ENCODE peak calls at places on chromosome 2, in seven cellular contexts. J, H, Z, L, K, U and F are unnamed samples. For H3K4me1, the result is how much of the 10 kb centered on the place peaks cover.

GRCh38 chr2:226836548-226836885 is 663 bp downstream of the RHBDD1 start:
- DNase-seq in Z (no peak), J (no peak), K (no peak), L (no peak), U (no peak), H (no peak), F (no peak)

GRCh38 chr2:172178035-172178434 is 75.3 kb upstream of the DLX2 start:
- DNase-seq in Z (no peak), J (no peak), K (no peak), U (no peak), H (no peak), L (no peak), F (no peak)

GRCh38 chr2:197085665-197086064 is 159.2 kb upstream of the PGAP1 start:
- DNase-seq in J (no peak), Z (no peak), K (no peak), H (no peak), L (no peak), U (no peak), F (no peak)

GRCh38 chr2:23404426-23404825 is 19.4 kb downstream of the KLHL29 start:
- DNase-seq in L (no peak), Z (no peak), H (no peak), U (peak), J (no peak), K (no peak), F (no peak)

GRCh38 chr2:72891091-72891818 is 4.0 kb downstream of the SPR start:
- DNase-seq in U (no peak), K (no peak), L (no peak), J (no peak), H (no peak), Z (no peak), F (no peak)

GRCh38 chr2:239396881-239397681 is 3.7 kb downstream of the HDAC4 start:
- DNase-seq in L (no peak), U (peak), K (no peak), J (no peak), Z (no peak), H (peak), F (no peak)

GRCh38 chr2:224009605-224010330 is 29.3 kb downstream of the SERPINE2 start:
- DNase-seq in H (no peak), J (no peak), K (no peak), Z (no peak), L (no peak), U (peak), F (no peak)

GRCh38 chr2:4499316-4499715 is 795.9 kb downstream of the DCDC2C start:
- DNase-seq in J (no peak), Z (no peak), H (no peak), L (no peak), U (no peak), K (no peak), F (no peak)

GRCh38 chr2:33292063-33292462 is 184.4 kb upstream of the RASGRP3 start:
- DNase-seq in Z (no peak), H (no peak), U (no peak), K (no peak), J (no peak), L (no peak), F (no peak)

GRCh38 chr2:225668606-225669266 is 269.2 kb downstream of the NYAP2 start:
- DNase-seq in Z (no peak), K (peak), J (no peak), H (no peak), U (peak), L (no peak), F (no peak)

GRCh38 chr2:102788880-102789250 is 27.0 kb downstream of the TMEM182 start:
- DNase-seq in H (no peak), K (peak), U (no peak), J (no peak), Z (peak), L (no peak), F (peak)

GRCh38 chr2:12005886-12006681 is 259.7 kb downstream of the LPIN1 start:
- DNase-seq in L (no peak), K (no peak), Z (no peak), H (no peak), U (no peak), J (no peak), F (no peak)

GRCh38 chr2:39636306-39636705 is 29.4 kb upstream of the TMEM178A start:
- DNase-seq in J (no peak), H (no peak), K (no peak), Z (no peak), L (no peak), U (no peak), F (no peak)

GRCh38 chr2:217653240-217653639 is 349.6 kb downstream of the TNS1 start:
- DNase-seq in K (no peak), Z (peak), H (peak), J (no peak), U (peak), L (peak), F (peak)

GRCh38 chr2:161369311-161369710 is 46.8 kb upstream of the TBR1 start:
- DNase-seq in J (no peak), U (no peak), Z (no peak), H (no peak), L (no peak), K (no peak), F (no peak)

GRCh38 chr2:224736227-224736626 is 20.1 kb upstream of the CCDC195 start:
- DNase-seq in H (no peak), K (no peak), L (no peak), J (no peak), Z (no peak), U (no peak), F (no peak)

GRCh38 chr2:232609607-232610006 is 23.8 kb upstream of the EFHD1 start:
- DNase-seq in Z (no peak), L (no peak), U (no peak), H (no peak), J (no peak), K (no peak), F (no peak)

GRCh38 chr2:216453955-216454614 is 41.8 kb downstream of the SMARCAL1 start:
- DNase-seq in Z (no peak), H (no peak), L (no peak), U (no peak), K (no peak), J (no peak), F (no peak)

GRCh38 chr2:180985771-180986395 is 5.5 kb downstream of the UBE2E3 start:
- DNase-seq in Z (no peak), J (no peak), U (no peak), K (no peak), H (no peak), L (no peak), F (no peak)

GRCh38 chr2:168687314-168687713 is 115.1 kb upstream of the NOSTRIN start:
- DNase-seq in K (no peak), H (no peak), U (peak), L (no peak), J (no peak), Z (no peak), F (no peak)

GRCh38 chr2:201118121-201118956 is 2.4 kb downstream of the CFLAR start:
- DNase-seq in H (peak), Z (peak), U (peak), J (peak), K (peak), L (peak), F (peak)

GRCh38 chr2:101986804-101987740 is 4.7 kb upstream of the IL1R2 start:
- DNase-seq in J (no peak), L (no peak), H (no peak), U (no peak), K (no peak), Z (no peak), F (no peak)

GRCh38 chr2:25821225-25822056 is 56.8 kb downstream of the ASXL2 start:
- DNase-seq in L (no peak), H (no peak), K (no peak), J (no peak), Z (no peak), U (no peak), F (no peak)

GRCh38 chr2:138787053-138787666 is 7.0 kb upstream of the NXPH2 start:
- DNase-seq in K (no peak), Z (no peak), U (peak), J (no peak), H (no peak), L (no peak), F (no peak)

GRCh38 chr2:176613358-176614032 is 344.3 kb downstream of the MTX2 start:
- DNase-seq in Z (no peak), H (no peak), U (no peak), K (no peak), J (no peak), L (no peak), F (no peak)

GRCh38 chr2:149799296-149799695 is 211.7 kb upstream of the MMADHC start:
- DNase-seq in H (no peak), K (no peak), U (peak), Z (no peak), L (no peak), J (no peak), F (no peak)

GRCh38 chr2:214401580-214401979 is 9.3 kb upstream of the VWC2L start:
- DNase-seq in U (no peak), J (no peak), Z (no peak), L (no peak), K (no peak), H (no peak), F (no peak)

GRCh38 chr2:134144081-134144596 is 109.7 kb upstream of the MGAT5 start:
- DNase-seq in U (no peak), H (no peak), J (no peak), Z (no peak), L (no peak), K (no peak), F (no peak)

DNA sequence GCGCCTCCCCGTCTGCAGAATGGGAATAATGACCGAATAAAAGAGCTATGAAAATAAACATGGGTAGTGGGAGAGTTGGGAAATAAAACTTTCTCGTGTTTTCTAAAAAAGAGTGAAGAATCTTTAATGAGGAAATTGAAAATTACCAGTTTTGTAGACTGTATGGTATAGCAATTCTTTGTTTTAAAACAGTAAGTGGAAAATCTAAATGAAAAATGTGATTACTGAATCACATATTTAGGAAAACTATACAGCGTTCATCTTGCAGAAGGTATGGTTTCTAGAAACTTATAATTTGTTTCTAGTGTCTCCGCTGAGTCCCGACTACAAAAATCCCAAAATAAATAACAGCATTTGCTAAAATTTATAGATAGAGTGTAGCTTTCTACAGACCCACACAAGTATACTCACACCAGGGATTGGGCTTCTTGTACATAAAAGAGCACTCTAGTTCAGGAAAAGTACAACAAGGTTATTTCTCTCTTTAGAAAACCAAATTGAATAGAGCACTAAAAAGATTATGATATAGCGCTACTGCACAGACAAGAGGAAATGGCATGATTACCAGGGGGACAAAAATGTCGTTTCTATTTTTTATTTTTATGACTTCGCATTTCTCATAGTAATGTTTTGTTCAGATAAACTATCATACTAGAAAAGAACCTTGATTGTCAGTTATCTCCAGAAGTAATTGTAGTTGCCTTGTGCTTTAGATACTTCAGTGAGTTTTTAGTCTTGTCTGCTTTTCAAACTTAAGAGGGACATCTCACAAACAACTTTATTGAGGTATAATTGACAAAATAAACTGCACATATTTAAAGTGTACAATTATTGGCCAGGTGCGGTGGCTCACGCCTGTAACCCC is 964 bp upstream of the TLK1 start:
- DNase-seq in J (no peak), U (no peak), H (no peak), L (no peak), K (no peak), Z (no peak), F (no peak)
- H3K4me1 ChIP-seq in J (under half), U (under half), H (under half), L (under half), K (under half), Z (under half), F (under half)

GRCh38 chr2:38409136-38409903 is 32.2 kb upstream of the ATL2 start:
- DNase-seq in L (no peak), H (peak), J (no peak), K (no peak), U (no peak), Z (peak), F (no peak)

GRCh38 chr2:38406597-38407110 is 29.6 kb upstream of the ATL2 start:
- DNase-seq in K (peak), U (no peak), L (no peak), Z (peak), J (no peak), H (peak), F (no peak)

GRCh38 chr2:38407111-38407682 is 30.1 kb upstream of the ATL2 start:
- DNase-seq in H (peak), K (peak), Z (peak), L (no peak), U (no peak), J (no peak), F (no peak)

GRCh38 chr2:38409904-38410167 is 32.8 kb upstream of the ATL2 start:
- DNase-seq in L (no peak), Z (no peak), J (no peak), K (no peak), U (no peak), H (no peak), F (no peak)

DNA sequence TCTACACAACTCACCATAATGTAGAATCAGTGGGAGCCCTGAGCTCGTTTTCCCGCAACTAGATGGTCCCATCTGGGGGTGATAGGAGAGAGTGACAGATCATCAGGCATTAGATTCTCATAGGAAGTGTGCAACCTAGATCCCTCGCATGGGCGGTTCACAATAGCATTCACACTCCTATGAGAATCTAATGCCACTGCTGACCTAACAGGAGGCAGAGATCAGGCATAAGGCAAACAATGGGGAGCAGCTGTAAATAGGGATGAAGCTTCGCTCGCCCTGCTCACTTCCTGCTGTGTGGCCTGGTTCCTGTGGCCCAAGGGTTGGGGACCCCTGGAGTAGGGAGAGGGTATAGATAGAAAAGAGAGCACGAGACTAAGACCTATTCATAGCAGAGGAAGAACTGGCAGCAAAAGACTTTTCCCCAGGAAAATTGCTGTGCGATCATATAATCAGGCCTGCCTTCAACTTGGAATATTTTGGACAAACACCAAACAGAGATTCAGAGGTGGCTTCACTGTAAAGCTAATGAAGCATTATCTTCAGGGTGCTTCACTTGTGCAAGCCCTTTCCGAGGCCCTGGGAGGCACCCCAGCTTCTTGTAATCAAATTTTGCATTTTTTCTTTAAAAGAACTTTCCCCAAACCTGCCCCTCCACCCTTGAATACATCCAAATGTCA is 29.0 kb upstream of the ATL2 start:
- DNase-seq in L (no peak), Z (no peak), U (no peak), H (no peak), J (no peak), K (no peak), F (no peak)
- H3K4me3 ChIP-seq in L (no peak), Z (no peak), U (no peak), H (peak), J (no peak), K (peak), F (no peak)

DNA sequence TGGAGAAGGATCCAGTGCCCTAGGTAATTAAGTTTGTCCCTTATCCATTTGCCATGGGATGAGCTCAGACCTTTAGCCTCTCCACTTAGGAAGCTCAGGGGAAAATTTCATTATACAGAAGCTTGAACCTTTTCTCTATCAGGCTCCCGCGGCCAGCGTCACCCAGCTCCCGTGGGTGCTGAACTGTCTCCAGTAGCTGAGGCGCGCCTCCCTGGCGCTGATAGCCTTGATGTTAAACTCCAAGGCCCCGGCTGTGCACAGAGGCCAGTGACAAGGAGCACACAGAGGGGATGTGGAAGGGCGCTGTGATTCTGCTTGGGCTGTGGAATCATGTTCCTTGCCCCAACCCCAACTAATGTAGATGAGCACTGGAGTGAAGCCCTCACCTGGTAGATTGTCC is 50.8 kb downstream of the NRP2 start:
- DNase-seq in L (no peak), Z (no peak), J (no peak), U (no peak), K (no peak), H (no peak), F (no peak)
- H3K4me1 ChIP-seq in L (under half), Z (under half), J (under half), U (half or more), K (under half), H (under half), F (under half)

GRCh38 chr2:234550511-234551107 is 53.7 kb upstream of the ARL4C start:
- DNase-seq in U (peak), L (peak), K (peak), Z (peak), J (no peak), H (peak), F (peak)
- H3K4me3 ChIP-seq in U (no peak), L (no peak), K (no peak), Z (no peak), J (no peak), H (no peak), F (no peak)

DNA sequence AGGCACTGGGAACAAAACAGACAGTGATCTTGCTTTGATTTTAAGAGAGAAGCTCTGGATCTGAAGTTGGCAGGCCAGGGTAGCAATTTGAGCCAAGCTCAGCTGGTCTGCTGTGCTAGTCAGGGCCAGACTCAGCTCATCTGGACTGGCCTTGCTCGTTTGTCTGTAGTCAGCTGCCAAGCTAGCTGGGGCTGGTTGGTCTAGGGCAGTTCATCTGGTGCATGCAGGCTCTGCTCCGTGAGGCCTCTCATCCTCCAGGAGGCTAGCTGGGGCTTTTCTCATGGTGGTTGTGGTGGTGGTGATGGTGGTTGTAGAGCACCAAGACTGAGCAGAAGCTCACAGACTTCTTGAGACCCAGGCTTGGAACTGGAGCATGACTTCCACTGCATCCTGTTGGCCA is 10.3 kb downstream of the FBLN7 start:
- DNase-seq in Z (no peak), K (no peak), J (no peak), H (no peak), U (no peak), L (peak), F (no peak)
- H3K4me1 ChIP-seq in Z (under half), K (under half), J (under half), H (under half), U (under half), L (under half), F (under half)

DNA sequence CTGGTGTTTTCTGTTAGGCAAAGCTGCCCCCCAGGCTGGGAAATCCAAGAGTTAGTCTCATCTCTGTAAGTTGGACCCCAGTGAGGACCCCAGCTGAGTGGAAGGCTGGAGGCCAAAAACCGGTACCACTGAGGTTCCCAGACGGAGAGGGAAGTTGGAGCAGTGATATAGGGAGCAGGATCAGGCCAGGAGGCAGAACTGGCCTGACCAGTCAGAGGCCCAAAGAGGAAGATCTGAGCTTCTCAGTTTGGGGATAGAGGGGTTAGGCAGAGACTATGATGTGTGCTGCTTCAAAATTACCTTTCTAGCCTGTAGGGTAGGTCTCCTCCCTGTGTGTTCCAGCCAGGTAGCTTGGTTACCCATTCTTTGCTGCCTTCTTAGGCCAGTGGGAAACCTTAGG is 4.6 kb upstream of the RNF181 start:
- DNase-seq in J (no peak), Z (no peak), U (no peak), L (no peak), H (no peak), K (no peak), F (no peak)
- H3K4me3 ChIP-seq in J (no peak), Z (peak), U (no peak), L (no peak), H (no peak), K (peak), F (no peak)

DNA sequence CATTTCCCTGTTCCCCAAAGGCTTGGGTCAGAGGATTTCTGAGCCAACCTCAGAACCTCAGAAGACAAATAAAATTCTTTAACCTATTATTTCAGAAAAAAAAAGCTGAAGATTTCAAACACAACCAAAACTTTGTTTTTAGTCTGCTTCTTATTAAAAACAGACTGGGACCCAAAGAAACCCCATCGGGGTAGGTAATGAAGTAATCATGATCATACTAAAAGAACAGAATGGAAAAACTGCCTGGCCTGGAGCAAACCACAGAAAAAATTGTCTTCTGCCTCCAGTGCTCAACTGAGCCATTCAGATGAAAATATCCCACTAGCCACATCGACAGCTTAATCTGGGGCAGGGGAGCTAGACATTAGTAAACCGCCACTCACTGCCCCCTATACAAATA is 76.5 kb downstream of the SDC1 start:
- DNase-seq in J (no peak), U (no peak), K (no peak), L (no peak), Z (no peak), H (no peak), F (no peak)
- H3K4me1 ChIP-seq in J (under half), U (under half), K (under half), L (under half), Z (under half), H (under half), F (under half)

GRCh38 chr2:213237251-213237650 is 47.0 kb upstream of the SPAG16 start:
- DNase-seq in H (no peak), Z (no peak), L (no peak), U (no peak), J (no peak), K (no peak), F (no peak)
- H3K4me3 ChIP-seq in H (no peak), Z (no peak), L (no peak), U (no peak), J (no peak), K (no peak), F (no peak)